ENCODE peak calls at places on chromosomes 3 and 15, in four cellular contexts. H is IMR-90, G is transverse colon, F is HFF-Myc. D is an unnamed sample.

GRCh38 chr3:49454457-49454856 is 15.6 kb upstream of the DAG1 start:
- DNase-seq in H (no peak), G (no peak), F (no peak), D (no peak)

GRCh38 chr15:68593826-68594532 is 15.2 kb downstream of the CORO2B start:
- DNase-seq in H (no peak), G (no peak), F (no peak), D (no peak)

GRCh38 chr15:79673416-79674123 is 223.2 kb downstream of the MTHFS start:
- DNase-seq in H (peak), G (no peak), F (peak), D (no peak)

GRCh38 chr3:186461141-186461540 is 83.0 kb downstream of the CRYGS start:
- DNase-seq in H (peak), G (no peak), F (peak), D (no peak)

GRCh38 chr3:88882121-88882520 is 225.3 kb upstream of the EPHA3 start:
- DNase-seq in H (no peak), G (no peak), F (no peak), D (no peak)

GRCh38 chr15:81942655-81943054 is 103.2 kb downstream of the MEX3B start:
- DNase-seq in H (no peak), G (no peak), F (no peak), D (no peak)

GRCh38 chr3:39911465-39912309 is 102.3 kb downstream of the MYRIP start:
- DNase-seq in H (no peak), G (no peak), F (no peak), D (no peak)

GRCh38 chr3:142154186-142154585 is 4.8 kb upstream of the TFDP2 start:
- DNase-seq in H (no peak), G (no peak), F (no peak), D (no peak)

GRCh38 chr3:147361671-147362420 is 44.5 kb downstream of the ZIC4 start:
- DNase-seq in H (no peak), G (peak), F (peak), D (no peak)

GRCh38 chr3:143536817-143537535 is 311.3 kb downstream of the SLC9A9 start:
- DNase-seq in H (peak), G (no peak), F (peak), D (no peak)

GRCh38 chr3:43345877-43346276 is 59.5 kb downstream of the SNRK start:
- DNase-seq in H (peak), G (no peak), F (no peak), D (no peak)

DNA sequence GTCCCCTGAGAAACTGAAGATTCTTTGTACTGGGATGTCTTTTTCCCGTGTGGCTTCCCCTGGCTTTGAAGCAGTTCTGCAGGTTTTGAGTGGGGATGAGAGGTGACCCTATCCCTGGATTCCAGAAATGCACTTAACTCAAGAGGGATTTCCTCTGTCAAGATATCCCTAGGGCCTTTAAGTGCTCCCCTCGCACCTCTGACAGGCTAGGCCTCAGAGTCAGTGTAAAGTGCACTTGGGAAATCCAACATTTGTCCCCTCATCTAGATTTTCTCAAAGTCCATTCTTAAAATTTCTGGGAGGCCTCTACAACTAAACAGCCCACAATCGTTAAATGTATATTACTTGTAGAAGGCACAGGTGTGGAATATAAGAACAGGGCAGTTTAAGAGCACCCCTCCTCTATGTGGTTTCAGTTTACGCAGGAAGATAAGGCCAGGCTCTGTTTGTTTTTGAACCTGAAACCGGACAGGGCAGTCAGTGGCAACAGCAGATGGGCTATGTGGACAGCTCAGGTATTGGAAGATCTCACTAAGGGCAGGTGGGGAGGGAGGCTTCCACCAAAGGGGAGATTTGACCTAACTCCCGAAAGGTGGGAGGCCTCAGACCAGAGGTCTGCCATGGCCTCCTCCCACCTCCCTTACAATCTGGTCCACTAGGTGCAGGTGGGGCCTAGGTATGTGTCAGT is 4.9 kb downstream of the C3orf52 start:
- DNase-seq in H (no peak), G (peak), F (no peak), D (no peak)
- H3K4me3 ChIP-seq in H (no peak), G (no peak), F (no peak), D (no peak)

DNA sequence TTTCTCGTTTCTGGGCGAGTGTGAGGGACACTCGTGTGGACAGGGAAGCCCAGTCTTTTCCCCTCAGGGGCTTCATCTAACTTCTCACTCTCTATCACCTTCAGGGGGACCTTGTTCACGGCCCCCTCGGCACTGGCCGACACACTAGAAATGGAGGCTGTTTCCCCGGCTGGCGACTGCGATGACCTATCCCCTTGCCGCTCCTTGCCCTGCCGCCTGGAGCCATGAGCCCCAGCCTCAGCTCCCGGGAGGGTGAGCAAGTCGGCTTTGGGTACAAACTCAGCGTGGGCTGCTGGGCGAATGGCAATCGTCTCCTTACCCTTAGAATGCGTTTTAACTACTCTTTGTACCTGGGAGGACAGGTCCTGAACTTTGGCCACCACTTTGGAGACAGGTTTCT is 41.0 kb downstream of the FMN1 start:
- DNase-seq in H (no peak), G (no peak), F (no peak), D (no peak)
- H3K4me3 ChIP-seq in H (no peak), G (no peak), F (no peak), D (no peak)

GRCh38 chr3:183212565-183212964 is 40.5 kb upstream of the B3GNT5 start:
- DNase-seq in H (no peak), G (no peak), F (no peak), D (no peak)

GRCh38 chr3:183211390-183211789 is 41.7 kb upstream of the B3GNT5 start:
- DNase-seq in H (no peak), G (no peak), F (no peak), D (no peak)

GRCh38 chr3:183213941-183214612 is 39.0 kb upstream of the B3GNT5 start:
- DNase-seq in H (no peak), G (no peak), F (no peak), D (no peak)

GRCh38 chr3:183212096-183212495 is 41.0 kb upstream of the B3GNT5 start:
- DNase-seq in H (no peak), G (no peak), F (no peak), D (no peak)

DNA sequence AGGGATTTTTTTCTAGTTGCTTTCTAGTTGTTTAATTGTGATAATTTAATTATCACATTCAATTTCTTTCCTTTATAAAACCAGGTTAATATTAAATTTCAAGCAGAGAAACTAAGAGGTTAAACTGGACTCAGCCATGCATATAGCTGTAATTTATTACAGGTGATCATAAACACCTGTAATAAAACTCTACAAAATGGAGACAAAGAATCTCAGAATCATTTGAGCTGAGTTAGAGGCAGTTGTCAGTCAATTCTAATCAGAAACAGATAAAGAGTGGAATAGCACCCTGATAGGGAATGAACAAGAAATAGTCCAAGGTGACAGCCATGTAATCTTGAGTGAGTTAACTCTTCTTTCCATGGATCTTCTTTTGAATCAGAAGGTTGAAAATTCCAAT is 39.6 kb upstream of the B3GNT5 start:
- DNase-seq in H (no peak), G (no peak), F (no peak), D (no peak)
- H3K4me3 ChIP-seq in H (no peak), G (no peak), F (no peak), D (no peak)

GRCh38 chr3:111735912-111736311 is 123.2 kb upstream of the PHLDB2 start:
- DNase-seq in H (no peak), G (no peak), F (no peak), D (no peak)
- H3K4me3 ChIP-seq in H (no peak), G (no peak), F (no peak), D (no peak)

GRCh38 chr3:56536735-56537134 is 20.2 kb upstream of the CCDC66 start:
- DNase-seq in H (no peak), G (no peak), F (no peak), D (no peak)
- H3K4me3 ChIP-seq in H (no peak), G (no peak), F (no peak), D (no peak)

DNA sequence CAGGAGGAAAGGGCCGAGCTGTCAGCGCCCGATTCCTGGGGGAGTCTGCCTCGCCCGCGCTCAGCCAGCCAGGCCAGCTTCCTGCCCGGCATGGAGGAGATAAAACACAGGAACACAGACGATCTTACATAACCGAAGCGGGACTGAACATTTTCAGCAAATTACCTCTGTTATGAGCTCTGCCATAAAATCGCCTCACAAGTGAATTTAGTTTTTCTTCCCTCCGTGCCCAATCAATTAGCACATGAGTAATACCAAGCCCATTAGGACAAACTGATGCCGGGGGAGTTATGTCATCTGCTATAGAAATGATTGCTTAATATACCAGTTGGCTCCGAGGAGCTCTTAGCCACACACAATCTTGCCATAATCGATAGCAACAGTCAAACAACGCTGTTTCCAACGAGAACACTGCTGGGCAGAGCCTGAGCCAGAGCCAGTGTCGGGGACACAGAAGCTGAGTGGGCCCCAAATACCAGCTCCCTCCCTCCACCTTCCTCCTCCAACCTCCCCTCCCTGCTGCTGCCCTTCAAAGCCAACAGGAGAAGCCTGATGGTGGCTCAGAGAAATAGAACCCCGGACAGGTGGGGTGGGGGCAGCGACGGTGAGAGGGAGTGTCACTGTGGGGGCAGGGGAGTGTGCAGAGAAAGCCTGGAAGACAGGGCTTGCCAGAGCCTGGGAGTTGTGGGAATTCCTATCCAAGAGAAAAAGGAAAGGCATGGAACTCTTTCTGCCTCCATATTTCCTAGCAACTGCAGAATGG is 279.4 kb upstream of the TLE3 start:
- DNase-seq in H (peak), G (peak), F (no peak), D (no peak)
- H3K4me3 ChIP-seq in H (no peak), G (no peak), F (no peak), D (peak)

DNA sequence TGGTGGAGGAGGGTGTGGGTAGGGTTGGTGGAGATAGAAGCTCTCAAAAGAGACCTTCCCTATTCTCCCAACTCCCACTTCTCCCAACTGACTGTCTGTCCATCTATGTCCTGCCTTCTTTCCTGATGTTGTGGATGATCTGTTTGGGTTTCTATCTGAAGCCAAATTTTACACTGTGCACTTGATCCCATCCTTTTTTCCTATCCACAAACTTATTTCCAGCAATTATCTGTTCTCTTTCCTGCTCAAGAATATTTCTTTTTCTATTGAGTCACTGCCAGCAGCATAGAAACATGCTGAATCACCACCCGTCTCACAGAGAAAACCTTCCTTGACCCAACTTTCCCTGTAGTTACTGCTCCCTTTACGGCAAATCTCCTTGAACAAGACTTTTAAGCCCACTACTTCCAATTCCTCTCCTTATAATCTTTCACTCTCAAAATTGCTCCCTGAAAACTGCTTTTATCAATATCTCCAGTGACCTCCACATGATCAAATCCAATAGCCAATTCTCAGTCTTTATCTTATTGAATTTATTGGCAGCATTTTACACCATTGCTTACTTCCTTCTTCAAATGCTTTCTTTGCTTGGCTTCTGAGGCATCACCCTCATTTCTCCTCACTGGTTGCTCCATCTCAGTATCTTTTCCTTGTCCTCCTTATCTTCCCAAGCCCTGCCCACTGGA is 141.2 kb upstream of the SLC7A14 start:
- DNase-seq in H (peak), G (no peak), F (no peak), D (no peak)
- H3K4me3 ChIP-seq in H (no peak), G (no peak), F (no peak), D (no peak)

DNA sequence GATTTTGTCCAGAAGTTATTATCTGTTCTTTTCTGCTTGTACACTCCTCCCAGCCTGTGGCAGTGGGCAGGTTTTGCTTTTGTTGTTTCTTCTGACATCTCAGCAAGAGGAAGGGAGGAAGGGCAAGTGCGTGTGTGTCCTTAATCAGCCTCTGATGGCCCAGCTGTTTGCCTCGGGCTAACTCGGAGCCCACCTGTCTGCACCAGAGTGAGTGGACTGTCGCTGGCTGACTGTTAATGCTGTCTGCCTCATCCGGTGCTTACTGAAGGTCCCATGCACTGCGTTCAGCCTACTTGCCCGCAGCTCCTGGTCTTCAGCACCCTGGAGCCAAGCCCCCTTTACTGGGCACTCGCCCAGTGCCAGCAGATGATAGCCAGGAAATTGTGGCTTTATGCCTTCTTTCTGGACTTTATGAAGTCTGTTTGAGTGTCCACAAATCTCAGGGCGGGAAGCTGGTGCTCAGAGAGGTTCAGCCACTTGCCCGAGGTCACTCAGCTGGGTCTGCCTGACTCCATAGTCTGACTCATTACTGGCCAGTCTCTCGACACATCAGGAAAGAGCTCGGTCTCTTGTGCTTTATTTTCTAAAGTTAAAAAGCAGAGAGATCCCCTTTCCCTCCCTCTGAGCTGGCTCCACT is 89.5 kb downstream of the CHRNA7 start:
- DNase-seq in H (no peak), G (no peak), F (no peak), D (no peak)
- H3K4me3 ChIP-seq in H (no peak), G (no peak), F (no peak), D (no peak)

GRCh38 chr15:96344706-96345559 is 14.4 kb downstream of the NR2F2 start:
- DNase-seq in H (no peak), G (no peak), F (no peak), D (no peak)
- H3K4me3 ChIP-seq in H (peak), G (no peak), F (peak), D (peak)

GRCh38 chr3:117217355-117217754 is 507.8 kb downstream of the TUSC7 start:
- DNase-seq in H (peak), G (no peak), F (no peak), D (no peak)
- H3K4me3 ChIP-seq in H (no peak), G (no peak), F (no peak), D (no peak)